ENCODE peak calls at places on chromosome 18, in eight cellular contexts. One of them, this sample, is unnamed.
A peak's percentile ranks its signal among the peaks of the same experiment; 100 is the strongest.

GRCh38 chr18:77100751-77101355 is 31.7 kb downstream of the MBP start:
- DNase-seq in CD4-positive, CD25-positive, alpha-beta regulatory T cell: no peak
- DNase-seq in suprapubic skin: no peak
- DNase-seq in right cardiac atrium: peak; percentile 23
- DNase-seq in mammary epithelial cell: peak; percentile 85
- DNase-seq in uterus: no peak
- DNase-seq in lung: no peak
- DNase-seq in pancreas: no peak
- DNase-seq in this sample: no peak

GRCh38 chr18:2948038-2948437 is 64.9 kb downstream of the LPIN2 start:
- DNase-seq in CD4-positive, CD25-positive, alpha-beta regulatory T cell: no peak
- DNase-seq in suprapubic skin: no peak
- DNase-seq in right cardiac atrium: no peak
- DNase-seq in mammary epithelial cell: peak; percentile 61
- DNase-seq in uterus: no peak
- DNase-seq in lung: no peak
- DNase-seq in pancreas: peak; percentile 53
- DNase-seq in this sample: no peak

GRCh38 chr18:79222790-79223189 is 153.6 kb downstream of the ATP9B start:
- DNase-seq in CD4-positive, CD25-positive, alpha-beta regulatory T cell: no peak
- DNase-seq in suprapubic skin: no peak
- DNase-seq in right cardiac atrium: no peak
- DNase-seq in mammary epithelial cell: no peak
- DNase-seq in uterus: no peak
- DNase-seq in lung: no peak
- DNase-seq in pancreas: no peak
- DNase-seq in this sample: no peak

GRCh38 chr18:21330122-21330701 is 88.2 kb downstream of the GREB1L start:
- DNase-seq in CD4-positive, CD25-positive, alpha-beta regulatory T cell: no peak
- DNase-seq in suprapubic skin: no peak
- DNase-seq in right cardiac atrium: peak; percentile 51
- DNase-seq in mammary epithelial cell: peak; percentile 54
- DNase-seq in uterus: no peak
- DNase-seq in lung: no peak
- DNase-seq in pancreas: no peak
- DNase-seq in this sample: no peak

GRCh38 chr18:74724186-74724585 is 126.5 kb downstream of the ZNF407 start:
- DNase-seq in CD4-positive, CD25-positive, alpha-beta regulatory T cell: no peak
- DNase-seq in suprapubic skin: no peak
- DNase-seq in right cardiac atrium: no peak
- DNase-seq in mammary epithelial cell: no peak
- DNase-seq in uterus: no peak
- DNase-seq in lung: no peak
- DNase-seq in pancreas: no peak
- DNase-seq in this sample: no peak

GRCh38 chr18:50700245-50701165 is 119.3 kb downstream of the MRO start:
- DNase-seq in CD4-positive, CD25-positive, alpha-beta regulatory T cell: no peak
- DNase-seq in suprapubic skin: peak; percentile 16
- DNase-seq in right cardiac atrium: no peak
- DNase-seq in mammary epithelial cell: no peak
- DNase-seq in uterus: no peak
- DNase-seq in lung: no peak
- DNase-seq in pancreas: no peak
- DNase-seq in this sample: no peak

GRCh38 chr18:46672062-46672970 is 15.3 kb upstream of the LOXHD1 start:
- DNase-seq in CD4-positive, CD25-positive, alpha-beta regulatory T cell: peak; percentile 76
- DNase-seq in suprapubic skin: no peak
- DNase-seq in right cardiac atrium: no peak
- DNase-seq in mammary epithelial cell: no peak
- DNase-seq in uterus: no peak
- DNase-seq in lung: no peak
- DNase-seq in pancreas: no peak
- DNase-seq in this sample: peak; percentile 77

GRCh38 chr18:48800479-48800876 is 150.3 kb downstream of the SMAD7 start:
- DNase-seq in CD4-positive, CD25-positive, alpha-beta regulatory T cell: no peak
- DNase-seq in suprapubic skin: no peak
- DNase-seq in right cardiac atrium: no peak
- DNase-seq in mammary epithelial cell: no peak
- DNase-seq in uterus: peak; percentile 14
- DNase-seq in lung: no peak
- DNase-seq in pancreas: no peak
- DNase-seq in this sample: no peak

GRCh38 chr18:21593540-21594257 is 6.8 kb downstream of the ESCO1 start:
- DNase-seq in CD4-positive, CD25-positive, alpha-beta regulatory T cell: peak; percentile 18
- DNase-seq in suprapubic skin: no peak
- DNase-seq in right cardiac atrium: no peak
- DNase-seq in mammary epithelial cell: no peak
- DNase-seq in uterus: no peak
- DNase-seq in lung: no peak
- DNase-seq in pancreas: no peak
- DNase-seq in this sample: no peak

GRCh38 chr18:26228562-26229260 is 2.5 kb downstream of the TAF4B start:
- DNase-seq in CD4-positive, CD25-positive, alpha-beta regulatory T cell: no peak
- DNase-seq in suprapubic skin: no peak
- DNase-seq in right cardiac atrium: no peak
- DNase-seq in mammary epithelial cell: no peak
- DNase-seq in uterus: no peak
- DNase-seq in lung: no peak
- DNase-seq in pancreas: no peak
- DNase-seq in this sample: no peak

GRCh38 chr18:8218263-8218662 is 391.0 kb upstream of the RAB12 start:
- DNase-seq in CD4-positive, CD25-positive, alpha-beta regulatory T cell: no peak
- DNase-seq in suprapubic skin: no peak
- DNase-seq in right cardiac atrium: no peak
- DNase-seq in mammary epithelial cell: no peak
- DNase-seq in uterus: no peak
- DNase-seq in lung: no peak
- DNase-seq in pancreas: no peak
- DNase-seq in this sample: no peak

GRCh38 chr18:8212893-8213805 is 396.1 kb upstream of the RAB12 start:
- DNase-seq in CD4-positive, CD25-positive, alpha-beta regulatory T cell: no peak
- DNase-seq in suprapubic skin: no peak
- DNase-seq in right cardiac atrium: no peak
- DNase-seq in mammary epithelial cell: peak; percentile 5
- DNase-seq in uterus: no peak
- DNase-seq in lung: no peak
- DNase-seq in pancreas: no peak
- DNase-seq in this sample: no peak

GRCh38 chr18:8215741-8216140 is 393.5 kb upstream of the RAB12 start:
- DNase-seq in CD4-positive, CD25-positive, alpha-beta regulatory T cell: no peak
- DNase-seq in suprapubic skin: no peak
- DNase-seq in right cardiac atrium: no peak
- DNase-seq in mammary epithelial cell: no peak
- DNase-seq in uterus: no peak
- DNase-seq in lung: no peak
- DNase-seq in pancreas: no peak
- DNase-seq in this sample: no peak

DNA sequence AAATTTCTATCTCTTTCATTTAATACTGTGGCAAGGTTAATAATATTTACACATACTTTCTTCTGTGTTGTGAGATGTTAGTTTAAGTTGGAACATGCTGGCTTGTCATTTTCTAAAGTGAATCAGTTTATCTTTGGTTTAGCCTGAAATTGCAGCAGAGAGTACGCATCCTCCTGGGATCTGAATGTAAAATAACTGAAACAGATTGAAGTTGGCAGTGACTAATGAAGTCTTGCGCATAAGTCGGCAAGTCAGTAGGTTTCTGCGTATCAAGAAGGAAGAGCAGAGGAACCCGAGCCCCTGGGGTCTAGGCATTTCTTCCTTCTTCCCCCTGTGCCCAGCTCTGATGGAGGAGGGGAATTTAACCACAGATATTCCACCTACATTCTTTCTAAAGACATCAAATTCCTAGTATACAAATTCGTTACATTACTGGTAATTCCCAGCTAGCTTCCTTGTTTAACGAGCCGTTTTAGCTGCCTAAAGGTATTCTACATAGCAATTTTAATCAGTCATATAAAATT is 392.1 kb upstream of the RAB12 start:
- DNase-seq in CD4-positive, CD25-positive, alpha-beta regulatory T cell: no peak
- DNase-seq in suprapubic skin: no peak
- DNase-seq in right cardiac atrium: no peak
- DNase-seq in mammary epithelial cell: no peak
- DNase-seq in uterus: no peak
- DNase-seq in lung: no peak
- DNase-seq in pancreas: no peak
- DNase-seq in this sample: no peak
- H3K27ac ChIP-seq in CD4-positive, CD25-positive, alpha-beta regulatory T cell: no peak overlapping the region
- H3K27ac ChIP-seq in suprapubic skin: no peak overlapping the region
- H3K27ac ChIP-seq in right cardiac atrium: no peak overlapping the region
- H3K27ac ChIP-seq in mammary epithelial cell: no peak overlapping the region
- H3K27ac ChIP-seq in uterus: no peak overlapping the region
- H3K27ac ChIP-seq in lung: no peak overlapping the region
- H3K27ac ChIP-seq in pancreas: no peak overlapping the region
- H3K27ac ChIP-seq in this sample: no peak overlapping the region

GRCh38 chr18:8689431-8689830 is 15.9 kb upstream of the MTCL1 start:
- DNase-seq in CD4-positive, CD25-positive, alpha-beta regulatory T cell: no peak
- DNase-seq in suprapubic skin: no peak
- DNase-seq in right cardiac atrium: no peak
- DNase-seq in mammary epithelial cell: no peak
- DNase-seq in uterus: no peak
- DNase-seq in lung: no peak
- DNase-seq in pancreas: no peak
- DNase-seq in this sample: no peak

GRCh38 chr18:8688857-8689256 is 16.5 kb upstream of the MTCL1 start:
- DNase-seq in CD4-positive, CD25-positive, alpha-beta regulatory T cell: no peak
- DNase-seq in suprapubic skin: no peak
- DNase-seq in right cardiac atrium: no peak
- DNase-seq in mammary epithelial cell: no peak
- DNase-seq in uterus: no peak
- DNase-seq in lung: no peak
- DNase-seq in pancreas: no peak
- DNase-seq in this sample: no peak

GRCh38 chr18:8685914-8686216 is 19.5 kb upstream of the MTCL1 start:
- DNase-seq in CD4-positive, CD25-positive, alpha-beta regulatory T cell: no peak
- DNase-seq in suprapubic skin: no peak
- DNase-seq in right cardiac atrium: no peak
- DNase-seq in mammary epithelial cell: no peak
- DNase-seq in uterus: no peak
- DNase-seq in lung: no peak
- DNase-seq in pancreas: no peak
- DNase-seq in this sample: no peak

GRCh38 chr18:8686556-8686955 is 18.8 kb upstream of the MTCL1 start:
- DNase-seq in CD4-positive, CD25-positive, alpha-beta regulatory T cell: no peak
- DNase-seq in suprapubic skin: no peak
- DNase-seq in right cardiac atrium: no peak
- DNase-seq in mammary epithelial cell: no peak
- DNase-seq in uterus: no peak
- DNase-seq in lung: no peak
- DNase-seq in pancreas: no peak
- DNase-seq in this sample: no peak

DNA sequence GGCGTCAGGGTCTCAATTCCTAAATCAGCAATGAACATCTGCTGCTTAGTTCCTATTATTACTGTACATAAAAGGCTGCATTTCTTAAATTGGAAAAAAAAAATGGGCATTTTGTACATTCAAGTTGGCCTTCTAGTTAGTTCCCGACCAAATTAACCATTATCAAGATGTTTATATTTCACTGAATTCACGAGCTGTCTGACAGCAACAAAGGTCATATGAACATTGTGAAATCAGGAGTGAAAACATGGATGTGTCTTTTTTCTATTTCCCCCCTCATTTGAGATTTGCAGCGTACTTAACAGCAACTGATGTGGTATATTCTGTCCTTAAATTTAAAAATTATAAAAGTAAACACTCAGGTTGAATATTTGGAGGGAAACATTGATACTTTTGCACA is 16.9 kb upstream of the MTCL1 start:
- DNase-seq in CD4-positive, CD25-positive, alpha-beta regulatory T cell: no peak
- DNase-seq in suprapubic skin: no peak
- DNase-seq in right cardiac atrium: no peak
- DNase-seq in mammary epithelial cell: no peak
- DNase-seq in uterus: no peak
- DNase-seq in lung: no peak
- DNase-seq in pancreas: no peak
- DNase-seq in this sample: no peak
- H3K27ac ChIP-seq in CD4-positive, CD25-positive, alpha-beta regulatory T cell: no peak overlapping the region
- H3K27ac ChIP-seq in suprapubic skin: no peak overlapping the region
- H3K27ac ChIP-seq in right cardiac atrium: no peak overlapping the region
- H3K27ac ChIP-seq in mammary epithelial cell: no peak overlapping the region
- H3K27ac ChIP-seq in uterus: no peak overlapping the region
- H3K27ac ChIP-seq in lung: no peak overlapping the region
- H3K27ac ChIP-seq in pancreas: no peak overlapping the region
- H3K27ac ChIP-seq in this sample: no peak overlapping the region

GRCh38 chr18:10354241-10354811 is 100.1 kb upstream of the APCDD1 start:
- DNase-seq in CD4-positive, CD25-positive, alpha-beta regulatory T cell: no peak
- DNase-seq in suprapubic skin: no peak
- DNase-seq in right cardiac atrium: no peak
- DNase-seq in mammary epithelial cell: no peak
- DNase-seq in uterus: no peak
- DNase-seq in lung: no peak
- DNase-seq in pancreas: no peak
- DNase-seq in this sample: no peak
- H3K27ac ChIP-seq in CD4-positive, CD25-positive, alpha-beta regulatory T cell: no peak overlapping the region
- H3K27ac ChIP-seq in suprapubic skin: peak overlapping the region; percentile 77
- H3K27ac ChIP-seq in right cardiac atrium: peak overlapping the region; percentile 47
- H3K27ac ChIP-seq in mammary epithelial cell: no peak overlapping the region
- H3K27ac ChIP-seq in uterus: peak overlapping the region; percentile 55
- H3K27ac ChIP-seq in lung: no peak overlapping the region
- H3K27ac ChIP-seq in pancreas: peak overlapping the region; percentile 50
- H3K27ac ChIP-seq in this sample: no peak overlapping the region

GRCh38 chr18:57767259-57768050 is 35.7 kb downstream of the ATP8B1 start:
- DNase-seq in CD4-positive, CD25-positive, alpha-beta regulatory T cell: no peak
- DNase-seq in suprapubic skin: no peak
- DNase-seq in right cardiac atrium: no peak
- DNase-seq in mammary epithelial cell: no peak
- DNase-seq in uterus: no peak
- DNase-seq in lung: no peak
- DNase-seq in pancreas: no peak
- DNase-seq in this sample: no peak

GRCh38 chr18:57771183-57771582 is 31.9 kb downstream of the ATP8B1 start:
- DNase-seq in CD4-positive, CD25-positive, alpha-beta regulatory T cell: no peak
- DNase-seq in suprapubic skin: no peak
- DNase-seq in right cardiac atrium: no peak
- DNase-seq in mammary epithelial cell: peak; percentile 69
- DNase-seq in uterus: no peak
- DNase-seq in lung: no peak
- DNase-seq in pancreas: no peak
- DNase-seq in this sample: no peak

GRCh38 chr18:57768557-57769326 is 34.4 kb downstream of the ATP8B1 start:
- DNase-seq in CD4-positive, CD25-positive, alpha-beta regulatory T cell: no peak
- DNase-seq in suprapubic skin: no peak
- DNase-seq in right cardiac atrium: no peak
- DNase-seq in mammary epithelial cell: no peak
- DNase-seq in uterus: no peak
- DNase-seq in lung: no peak
- DNase-seq in pancreas: no peak
- DNase-seq in this sample: no peak

GRCh38 chr18:57772387-57772799 is 30.7 kb downstream of the ATP8B1 start:
- DNase-seq in CD4-positive, CD25-positive, alpha-beta regulatory T cell: no peak
- DNase-seq in suprapubic skin: no peak
- DNase-seq in right cardiac atrium: no peak
- DNase-seq in mammary epithelial cell: no peak
- DNase-seq in uterus: no peak
- DNase-seq in lung: no peak
- DNase-seq in pancreas: peak; percentile 43
- DNase-seq in this sample: no peak

DNA sequence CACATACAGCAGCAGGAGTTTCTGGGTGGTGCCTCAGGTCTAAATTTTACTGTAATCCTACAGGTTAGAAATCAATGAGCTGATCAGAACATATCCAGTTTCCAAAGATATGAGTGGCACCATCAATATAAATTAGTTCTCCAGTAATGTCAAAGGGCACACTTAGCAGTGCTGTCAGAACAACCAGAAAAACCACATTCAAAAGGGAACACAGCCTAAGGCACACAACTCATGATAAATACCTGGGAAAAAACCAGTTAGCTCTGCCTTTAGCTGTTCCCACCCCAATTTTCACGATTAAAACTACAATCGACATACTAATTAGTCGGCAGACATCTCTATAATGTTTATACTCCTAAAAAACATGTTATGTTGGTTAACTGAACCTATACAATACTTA is 31.5 kb downstream of the ATP8B1 start:
- DNase-seq in CD4-positive, CD25-positive, alpha-beta regulatory T cell: no peak
- DNase-seq in suprapubic skin: no peak
- DNase-seq in right cardiac atrium: no peak
- DNase-seq in mammary epithelial cell: peak; percentile 75
- DNase-seq in uterus: no peak
- DNase-seq in lung: no peak
- DNase-seq in pancreas: no peak
- DNase-seq in this sample: no peak
- H3K27ac ChIP-seq in CD4-positive, CD25-positive, alpha-beta regulatory T cell: no peak overlapping the region
- H3K27ac ChIP-seq in suprapubic skin: peak overlapping the region; percentile 74
- H3K27ac ChIP-seq in right cardiac atrium: no peak overlapping the region
- H3K27ac ChIP-seq in mammary epithelial cell: peak overlapping the region; percentile 44
- H3K27ac ChIP-seq in uterus: peak overlapping the region; percentile 51
- H3K27ac ChIP-seq in lung: no peak overlapping the region
- H3K27ac ChIP-seq in pancreas: peak overlapping the region; percentile 55
- H3K27ac ChIP-seq in this sample: no peak overlapping the region